ENCODE peak calls at places on chromosome 16, in four cellular contexts. K is GM13977, Z is neuronal stem cell, L is neural progenitor cell. U is an unnamed sample.

GRCh38 chr16:88023786-88024185 is 72.6 kb downstream of the BANP start:
- DNase-seq in L (no peak), K (no peak), Z (no peak), U (no peak)

GRCh38 chr16:89565506-89566372 is 5.3 kb downstream of the RPL13 start:
- DNase-seq in K (no peak), L (peak), Z (no peak), U (no peak)

GRCh38 chr16:74936902-74937560 is 47.9 kb downstream of the WDR59 start:
- DNase-seq in L (no peak), K (peak), Z (no peak), U (no peak)

GRCh38 chr16:79599256-79599836 is 1.2 kb downstream of the MAF start:
- DNase-seq in Z (no peak), K (peak), L (peak), U (no peak)

GRCh38 chr16:66673691-66674090 is 22.9 kb downstream of the CMTM4 start:
- DNase-seq in K (no peak), Z (no peak), L (no peak), U (no peak)

GRCh38 chr16:86505185-86505898 is 5.0 kb upstream of the FOXF1 start:
- DNase-seq in K (no peak), Z (no peak), L (peak), U (no peak)

GRCh38 chr16:57159447-57159846 is 26.4 kb downstream of the PSME3IP1 start:
- DNase-seq in K (no peak), Z (no peak), L (no peak), U (no peak)

GRCh38 chr16:30882429-30883310 is 11.2 kb downstream of the BCL7C start:
- DNase-seq in Z (no peak), K (no peak), L (no peak), U (no peak)

GRCh38 chr16:69859105-69859969 is 91.8 kb upstream of the CLEC18A start:
- DNase-seq in L (peak), Z (peak), K (peak), U (no peak)

GRCh38 chr16:51306116-51306515 is 155.0 kb upstream of the SALL1 start:
- DNase-seq in L (no peak), Z (no peak), K (no peak), U (no peak)

GRCh38 chr16:53713403-53714013 is 9.6 kb downstream of the FTO start:
- DNase-seq in Z (no peak), K (no peak), L (no peak), U (no peak)

GRCh38 chr16:84475643-84476240 is 28.7 kb downstream of the MEAK7 start:
- DNase-seq in Z (no peak), K (no peak), L (no peak), U (no peak)

GRCh38 chr16:11583171-11583570 is 3.5 kb downstream of the LITAF start:
- DNase-seq in L (no peak), K (no peak), Z (no peak), U (no peak)

GRCh38 chr16:67881557-67882220 is 3.0 kb upstream of the NRN1L start:
- DNase-seq in L (no peak), K (no peak), Z (no peak), U (no peak)

GRCh38 chr16:59697236-59697635 is 963.1 kb upstream of the GOT2 start:
- DNase-seq in K (no peak), L (no peak), Z (no peak), U (no peak)